ENCODE peak calls at places on chromosomes 6 and 20, in six cellular contexts. I, K, O, D, E and C are unnamed samples.
A peak's percentile ranks its signal among the peaks of the same experiment; 100 is the strongest.

GRCh38 chr6:14046476-14047068 is 71.0 kb upstream of the CD83 start:
- DNase-seq in I (peak; percentile 33), K (peak; percentile 56), O (peak; percentile 51), D (no peak), E (no peak), C (no peak)

GRCh38 chr6:3906191-3907019 is 57.2 kb downstream of the FAM50B start:
- DNase-seq in I (no peak), K (no peak), O (no peak), D (peak; percentile 84), E (peak; percentile 58), C (peak; percentile 52)

GRCh38 chr6:142746524-142746923 is 198.5 kb downstream of the HIVEP2 start:
- DNase-seq in I (peak; percentile 14), K (peak; percentile 50), O (no peak), D (no peak), E (no peak), C (no peak)

GRCh38 chr6:47242483-47243386 is 67.0 kb downstream of the TNFRSF21 start:
- DNase-seq in I (peak; percentile 64), K (peak; percentile 97), O (peak; percentile 69), D (peak; percentile 91), E (peak; percentile 89), C (peak; percentile 86)

GRCh38 chr6:168116446-168116974 is 37.5 kb upstream of the FRMD1 start:
- DNase-seq in I (peak; percentile 0), K (no peak), O (no peak), D (peak; percentile 46), E (no peak), C (no peak)

GRCh38 chr20:13200767-13201500 is 20.1 kb upstream of the ISM1 start:
- DNase-seq in I (no peak), K (no peak), O (no peak), D (no peak), E (no peak), C (no peak)

GRCh38 chr20:25072226-25072811 is 9.6 kb downstream of the VSX1 start:
- DNase-seq in I (no peak), K (peak; percentile 30), O (no peak), D (no peak), E (no peak), C (no peak)

GRCh38 chr6:44216677-44217331 is at the start of gene MYMX:
- DNase-seq in I (no peak), K (no peak), O (no peak), D (peak; percentile 77), E (peak; percentile 46), C (peak; percentile 34)

GRCh38 chr20:61125076-61125475 is 127.0 kb upstream of the CDH4 start:
- DNase-seq in I (no peak), K (no peak), O (no peak), D (no peak), E (no peak), C (no peak)

GRCh38 chr6:26033942-26034354 is 53.3 kb upstream of the HFE start:
- DNase-seq in I (no peak), K (no peak), O (no peak), D (no peak), E (no peak), C (no peak)

GRCh38 chr20:62274332-62275262 is 28.2 kb upstream of the ADRM1 start:
- DNase-seq in I (no peak), K (peak; percentile 51), O (no peak), D (no peak), E (no peak), C (no peak)

GRCh38 chr6:45961125-45961524 is 54.5 kb downstream of the CLIC5 start:
- DNase-seq in I (no peak), K (peak; percentile 92), O (no peak), D (no peak), E (no peak), C (no peak)

GRCh38 chr6:121940728-121941127 is 458.7 kb upstream of the HSF2 start:
- DNase-seq in I (no peak), K (no peak), O (no peak), D (no peak), E (no peak), C (no peak)

GRCh38 chr6:45835725-45836437 is 179.8 kb downstream of the CLIC5 start:
- DNase-seq in I (no peak), K (no peak), O (no peak), D (no peak), E (no peak), C (no peak)

GRCh38 chr20:58746551-58747399 is 54.2 kb downstream of the NPEPL1 start:
- DNase-seq in I (no peak), K (peak; percentile 41), O (no peak), D (no peak), E (no peak), C (no peak)

GRCh38 chr6:2524090-2524489 is 226.6 kb downstream of the MYLK4 start:
- DNase-seq in I (no peak), K (no peak), O (no peak), D (no peak), E (no peak), C (no peak)

GRCh38 chr6:12525276-12525675 is 191.3 kb upstream of the PHACTR1 start:
- DNase-seq in I (no peak), K (no peak), O (no peak), D (no peak), E (no peak), C (no peak)

GRCh38 chr20:63591786-63592355 is 17.8 kb upstream of the HELZ2 start:
- DNase-seq in I (no peak), K (no peak), O (no peak), D (peak; percentile 52), E (no peak), C (no peak)

GRCh38 chr20:5933802-5934436 is 16.4 kb downstream of the TRMT6 start:
- DNase-seq in I (no peak), K (peak; percentile 18), O (no peak), D (no peak), E (no peak), C (no peak)

GRCh38 chr20:2206957-2207769 is 88.6 kb upstream of the TGM3 start:
- DNase-seq in I (peak; percentile 83), K (peak; percentile 75), O (peak; percentile 29), D (peak; percentile 93), E (peak; percentile 69), C (peak; percentile 47)

GRCh38 chr6:42451595-42452170 is at the start of gene TRERF1:
- DNase-seq in I (peak; percentile 69), K (peak; percentile 76), O (peak; percentile 43), D (peak; percentile 65), E (peak; percentile 38), C (peak; percentile 53)

GRCh38 chr6:31114970-31115849 is 610 bp downstream of the PSORS1C1 start:
- DNase-seq in I (no peak), K (peak; percentile 65), O (peak; percentile 58), D (no peak), E (no peak), C (no peak)

GRCh38 chr6:105196076-105196475 is 16.3 kb upstream of the POPDC3 start:
- DNase-seq in I (no peak), K (no peak), O (no peak), D (no peak), E (no peak), C (no peak)

GRCh38 chr6:138692978-138693909 is 80.3 kb upstream of the CCDC28A start:
- DNase-seq in I (peak; percentile 73), K (peak; percentile 74), O (peak; percentile 48), D (peak; percentile 92), E (peak; percentile 57), C (peak; percentile 47)

GRCh38 chr6:168999392-168999791 is 254.3 kb downstream of the THBS2 start:
- DNase-seq in I (no peak), K (no peak), O (no peak), D (no peak), E (no peak), C (no peak)

GRCh38 chr20:12570371-12570770 is 438.4 kb upstream of the SPTLC3 start:
- DNase-seq in I (no peak), K (peak; percentile 20), O (no peak), D (no peak), E (no peak), C (no peak)

GRCh38 chr6:111469543-111469942 is 13.5 kb downstream of the REV3L start:
- DNase-seq in I (no peak), K (no peak), O (no peak), D (no peak), E (no peak), C (no peak)

GRCh38 chr6:118551063-118551672 is 3.1 kb downstream of the PLN start:
- DNase-seq in I (no peak), K (peak; percentile 81), O (peak; percentile 37), D (no peak), E (no peak), C (no peak)

GRCh38 chr6:128487746-128488145 is 32.7 kb downstream of the PTPRK start:
- DNase-seq in I (no peak), K (peak; percentile 31), O (no peak), D (no peak), E (no peak), C (no peak)

GRCh38 chr6:88614306-88614877 is 349.0 kb downstream of the RNGTT start:
- DNase-seq in I (no peak), K (no peak), O (no peak), D (no peak), E (no peak), C (no peak)
- H3K4me3 ChIP-seq in I (no peak overlapping the region), K (no peak overlapping the region), O (no peak overlapping the region), D (no peak overlapping the region), E (no peak overlapping the region), C (no peak overlapping the region)

GRCh38 chr6:18389479-18389878 is 2.3 kb downstream of the RNF144B start:
- DNase-seq in I (no peak), K (no peak), O (no peak), D (no peak), E (no peak), C (no peak)

GRCh38 chr6:18388942-18389341 is 1.8 kb downstream of the RNF144B start:
- DNase-seq in I (no peak), K (peak; percentile 16), O (no peak), D (no peak), E (no peak), C (no peak)

GRCh38 chr6:18392346-18392877 is 5.3 kb downstream of the RNF144B start:
- DNase-seq in I (no peak), K (no peak), O (no peak), D (no peak), E (no peak), C (no peak)

GRCh38 chr6:18390476-18390875 is 3.3 kb downstream of the RNF144B start:
- DNase-seq in I (no peak), K (no peak), O (no peak), D (no peak), E (no peak), C (no peak)

DNA sequence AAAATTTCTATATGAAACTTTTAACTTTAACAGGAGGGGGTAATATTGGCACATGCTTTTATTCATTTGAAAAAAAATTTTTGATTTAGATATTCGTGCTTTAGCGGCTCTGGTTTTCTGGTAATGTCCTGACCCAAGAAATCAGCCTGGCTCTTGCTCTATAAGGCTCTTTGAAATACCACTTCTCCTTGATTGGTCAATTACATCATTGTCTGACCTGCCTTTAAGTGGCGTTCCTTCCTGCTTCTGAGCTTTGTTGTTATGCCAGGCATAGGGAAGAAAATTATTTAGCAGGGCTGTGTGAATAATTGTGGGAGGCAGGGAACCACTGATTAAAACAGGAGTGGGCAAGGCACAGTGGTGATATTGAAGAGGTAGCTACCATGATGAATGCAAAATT is 3.9 kb downstream of the RNF144B start:
- DNase-seq in I (no peak), K (no peak), O (no peak), D (no peak), E (no peak), C (no peak)
- H3K4me1 ChIP-seq in I (no peaks in the 10 kb centered on the region), K (peaks cover 4% of the 10 kb centered on the region), O (peaks cover 14% of the 10 kb centered on the region), D (peaks cover 31% of the 10 kb centered on the region), E (peaks cover 90% of the 10 kb centered on the region), C (peaks cover 11% of the 10 kb centered on the region)

GRCh38 chr20:14336667-14337066 is 745 bp downstream of the FLRT3 start:
- DNase-seq in I (no peak), K (peak; percentile 2), O (no peak), D (no peak), E (no peak), C (no peak)
- TF ChIP-seq CTCF in I (no peak), K (no peak), O (no peak), D (no peak), E (no peak), C (no peak)

GRCh38 chr6:21565431-21565830 is 28.1 kb upstream of the SOX4 start:
- DNase-seq in I (no peak), K (no peak), O (no peak), D (no peak), E (no peak), C (no peak)
- H3K4me3 ChIP-seq in I (no peak overlapping the region), K (no peak overlapping the region), O (no peak overlapping the region), D (no peak overlapping the region), E (no peak overlapping the region), C (no peak overlapping the region)